ENCODE peak calls at places on chromosomes 3 and 15, in five cellular contexts. U is choroid plexus epithelial cell, I is type B pancreatic cell, F is RWPE1, G is right atrium auricular region. P is an unnamed sample.

GRCh38 chr3:197380786-197381185 is 82.4 kb upstream of the DLG1 start:
- DNase-seq in I (no peak), U (no peak), G (no peak), F (no peak), P (no peak)

GRCh38 chr15:65979316-65979715 is 110.0 kb downstream of the RAB11A start:
- DNase-seq in F (peak), U (peak), G (no peak), I (no peak), P (no peak)

GRCh38 chr3:150020527-150020926 is 49.8 kb upstream of the PFN2 start:
- DNase-seq in G (no peak), I (no peak), F (peak), U (peak), P (no peak)

GRCh38 chr15:57184502-57184901 is 191.8 kb upstream of the CGNL1 start:
- DNase-seq in G (no peak), F (no peak), I (no peak), U (no peak), P (no peak)

GRCh38 chr15:66831801-66832390 is 129.9 kb downstream of the SMAD6 start:
- DNase-seq in G (no peak), F (no peak), I (no peak), U (no peak), P (peak)

GRCh38 chr3:52068055-52068704 is 11.8 kb upstream of the DUSP7 start:
- DNase-seq in U (peak), G (no peak), I (peak), F (no peak), P (no peak)

GRCh38 chr15:40716165-40716564 is 21.2 kb downstream of the RAD51 start:
- DNase-seq in G (no peak), F (no peak), I (no peak), U (no peak), P (no peak)

GRCh38 chr15:38304486-38304885 is 51.9 kb downstream of the SPRED1 start:
- DNase-seq in I (no peak), U (peak), G (no peak), F (no peak), P (no peak)

GRCh38 chr3:21938267-21938681 is 187.3 kb upstream of the ZNF385D start:
- DNase-seq in G (no peak), F (no peak), I (no peak), U (no peak), P (no peak)

GRCh38 chr3:139894638-139894989 is 40.4 kb upstream of the CLSTN2 start:
- DNase-seq in U (no peak), F (no peak), G (no peak), I (no peak), P (no peak)

GRCh38 chr15:25862469-25863066 is 559 bp downstream of the ATP10A start:
- DNase-seq in I (no peak), G (no peak), F (no peak), U (no peak), P (no peak)

GRCh38 chr3:93973160-93974126 is at the start of gene PROS1:
- DNase-seq in G (peak), F (peak), U (peak), I (peak), P (peak)

GRCh38 chr3:126014252-126014651 is 45.3 kb downstream of the ROPN1B start:
- DNase-seq in F (no peak), G (peak), U (peak), I (no peak), P (no peak)

GRCh38 chr15:58517252-58517681 is 85.5 kb downstream of the LIPC start:
- DNase-seq in F (no peak), G (no peak), U (no peak), I (no peak), P (no peak)

GRCh38 chr15:75785771-75786563 is 57.3 kb upstream of the UBE2Q2 start:
- DNase-seq in I (peak), G (no peak), F (no peak), U (peak), P (no peak)

GRCh38 chr3:46112984-46113383 is 85.7 kb upstream of the XCR1 start:
- DNase-seq in F (peak), I (no peak), U (no peak), G (no peak), P (no peak)

GRCh38 chr3:66115858-66116654 is 77.3 kb upstream of the MAGI1 start:
- DNase-seq in F (peak), I (no peak), G (peak), U (peak), P (no peak)

GRCh38 chr15:45855210-45855906 is 220.5 kb downstream of the SQOR start:
- DNase-seq in F (no peak), U (no peak), I (no peak), G (no peak), P (no peak)

GRCh38 chr3:124282751-124283643 is 291.1 kb upstream of the ROPN1 start:
- DNase-seq in G (no peak), F (no peak), I (no peak), U (no peak), P (no peak)

GRCh38 chr3:73516656-73517055 is 108.1 kb downstream of the PDZRN3 start:
- DNase-seq in F (no peak), U (peak), G (no peak), I (no peak), P (no peak)

GRCh38 chr3:148089171-148089570 is 608.5 kb upstream of the AGTR1 start:
- DNase-seq in G (no peak), U (peak), F (no peak), I (no peak), P (no peak)

GRCh38 chr3:62436785-62437184 is 63.4 kb upstream of the FEZF2 start:
- DNase-seq in U (no peak), I (no peak), F (no peak), G (no peak), P (no peak)

GRCh38 chr3:138497851-138498250 is 63.4 kb downstream of the ESYT3 start:
- DNase-seq in F (no peak), U (no peak), G (no peak), I (no peak), P (no peak)

GRCh38 chr3:170488802-170489201 is 70.1 kb downstream of the CLDN11 start:
- DNase-seq in F (peak), U (peak), G (no peak), I (no peak), P (no peak)

GRCh38 chr3:134441321-134441720 is 44.5 kb downstream of the ANAPC13 start:
- DNase-seq in F (peak), G (no peak), I (no peak), U (no peak), P (no peak)

GRCh38 chr15:78739996-78740903 is 71.0 kb downstream of the ADAMTS7 start:
- DNase-seq in F (no peak), U (peak), I (peak), G (peak), P (peak)

GRCh38 chr3:186821429-186822367 is 15.4 kb upstream of the RFC4 start:
- DNase-seq in F (no peak), I (no peak), G (no peak), U (peak), P (no peak)
- TF ChIP-seq CTCF in F (peak), I (peak), G (peak), U (peak), P (peak)

GRCh38 chr3:157865449-157865862 is 240.8 kb downstream of the SHOX2 start:
- DNase-seq in G (no peak), I (no peak), U (peak), F (peak), P (no peak)
- TF ChIP-seq CTCF in G (peak), I (peak), U (peak), F (no peak), P (peak)

GRCh38 chr15:55318588-55319494 is at the start of the genes PIGB and PIGBOS1:
- DNase-seq in U (peak), G (peak), I (peak), F (peak), P (peak)
- TF ChIP-seq CTCF in U (peak), G (peak), I (peak), F (no peak), P (peak)

DNA sequence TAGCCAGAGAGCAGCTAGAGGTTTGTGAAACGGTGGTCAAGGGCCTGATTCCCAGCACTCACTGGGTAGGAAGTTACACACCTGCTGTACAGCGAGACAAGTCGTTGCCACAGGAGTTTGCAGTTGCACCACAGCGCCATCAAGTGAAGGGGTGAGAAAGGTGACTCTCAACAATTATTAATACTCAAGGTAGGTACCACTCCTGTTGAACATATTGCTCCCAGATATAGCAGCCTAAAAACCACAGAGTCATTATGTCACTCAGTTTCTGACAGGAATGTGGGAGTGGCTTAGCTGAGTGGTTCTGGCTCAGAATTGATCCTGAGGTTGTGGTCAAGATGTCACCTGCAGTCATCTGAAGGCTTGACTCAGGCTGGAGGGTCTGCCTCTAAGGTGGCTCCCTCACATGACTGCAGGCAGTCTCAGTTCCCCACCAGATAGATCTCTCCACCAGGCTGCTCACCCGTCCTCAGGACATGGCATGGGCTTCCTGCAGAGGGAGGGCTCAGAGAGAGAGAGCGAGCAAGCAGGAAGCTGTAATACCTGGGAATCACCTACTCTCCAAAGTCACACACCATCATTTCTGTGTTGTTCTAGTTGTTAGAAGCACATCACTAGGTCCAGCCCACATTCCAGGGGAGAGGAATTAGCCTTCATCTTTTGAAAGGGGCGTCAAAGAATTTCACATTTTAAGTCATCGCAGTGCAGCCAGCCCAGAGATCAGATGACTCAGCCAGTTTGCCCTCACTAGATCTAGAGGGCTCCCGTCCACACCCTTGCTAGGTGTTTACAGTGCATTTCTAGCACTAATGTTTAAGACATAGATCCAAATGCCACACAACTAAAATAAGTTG is 17.0 kb upstream of the ANO10 start:
- DNase-seq in I (no peak), G (no peak), F (peak), U (peak), P (no peak)
- TF ChIP-seq CTCF in I (peak), G (no peak), F (no peak), U (peak), P (peak)

GRCh38 chr3:5504135-5504534 is 316.6 kb downstream of the EDEM1 start:
- DNase-seq in U (no peak), G (no peak), I (no peak), F (no peak), P (no peak)
- TF ChIP-seq CTCF in U (no peak), G (no peak), I (no peak), F (no peak), P (no peak)

GRCh38 chr3:95750097-95750496 is 1064.3 kb upstream of the EPHA6 start:
- DNase-seq in G (no peak), F (no peak), U (no peak), I (no peak), P (no peak)

DNA sequence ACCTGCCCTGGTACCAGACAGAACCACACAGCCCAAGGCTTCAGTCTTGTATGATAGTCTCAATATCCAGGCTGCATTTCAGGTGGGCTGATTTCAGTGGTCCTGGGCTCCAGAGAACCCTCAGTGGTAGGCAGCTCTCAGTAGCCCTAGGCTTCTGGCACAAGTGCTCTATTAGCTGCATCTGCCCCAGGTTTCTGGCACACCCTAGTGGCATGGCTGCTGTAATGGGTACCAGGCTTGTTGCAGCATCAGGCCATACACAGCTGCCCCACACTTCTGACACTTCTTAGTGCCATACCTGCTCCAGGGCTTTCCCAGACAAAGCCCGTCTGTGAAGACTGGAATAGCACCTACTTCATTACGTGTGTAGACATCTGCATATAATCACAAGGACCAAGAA is 1062.2 kb upstream of the EPHA6 start:
- DNase-seq in G (no peak), F (no peak), U (no peak), I (no peak), P (no peak)
- TF ChIP-seq CTCF in G (no peak), F (no peak), U (no peak), I (no peak), P (no peak)

GRCh38 chr3:72100626-72101187 is 315.8 kb upstream of the PROK2 start:
- DNase-seq in G (peak), U (peak), F (peak), I (peak), P (peak)
- TF ChIP-seq CTCF in G (no peak), U (no peak), F (no peak), I (no peak), P (no peak)

GRCh38 chr3:42088803-42089520 is 2.2 kb upstream of the TRAK1 start:
- DNase-seq in F (no peak), I (no peak), G (no peak), U (no peak), P (no peak)
- TF ChIP-seq CTCF in F (no peak), I (no peak), G (no peak), U (no peak), P (no peak)

GRCh38 chr15:51936119-51936478 is 35.5 kb downstream of the LEO1 start:
- DNase-seq in F (no peak), U (no peak), G (peak), I (no peak), P (no peak)
- TF ChIP-seq CTCF in F (no peak), U (no peak), G (no peak), I (no peak), P (no peak)

P was measured in CD14-positive monocyte.